ENCODE peak calls at places on chromosomes 5 and 9, in seven cellular contexts. O is RWPE1, L is uterus, B is HCT116, R is fibroblast of lung, H is heart left ventricle, K is pancreas. W is an unnamed sample.

GRCh38 chr9:130010151-130010988 is 32.6 kb downstream of the FNBP1 start:
- DNase-seq in O (no peak), L (no peak), B (no peak), R (no peak), H (no peak), K (no peak), W (no peak)

GRCh38 chr5:154194348-154195329 is 4.1 kb downstream of the GALNT10 start:
- DNase-seq in O (peak), L (no peak), B (no peak), R (peak), H (no peak), K (no peak), W (no peak)

GRCh38 chr5:1315709-1316587 is 21.1 kb upstream of the TERT start:
- DNase-seq in O (peak), L (peak), B (no peak), R (peak), H (no peak), K (peak), W (peak)

GRCh38 chr5:171785517-171785916 is at the start of gene SMIM23:
- DNase-seq in O (no peak), L (no peak), B (no peak), R (no peak), H (no peak), K (no peak), W (no peak)

GRCh38 chr5:68872088-68872842 is 221.5 kb upstream of the SLC30A5 start:
- DNase-seq in O (no peak), L (no peak), B (no peak), R (peak), H (no peak), K (no peak), W (no peak)

GRCh38 chr5:34923694-34924461 is 5.5 kb upstream of the DNAJC21 start:
- DNase-seq in O (peak), L (no peak), B (peak), R (peak), H (no peak), K (no peak), W (no peak)

GRCh38 chr9:1909322-1909721 is 105.8 kb upstream of the SMARCA2 start:
- DNase-seq in O (no peak), L (no peak), B (no peak), R (no peak), H (no peak), K (no peak), W (no peak)

GRCh38 chr9:111282940-111283339 is 47.1 kb downstream of the OR2K2 start:
- DNase-seq in O (no peak), L (no peak), B (no peak), R (peak), H (no peak), K (no peak), W (no peak)

GRCh38 chr5:178551059-178551458 is 39.1 kb downstream of the COL23A1 start:
- DNase-seq in O (peak), L (no peak), B (peak), R (peak), H (no peak), K (no peak), W (no peak)
- TF ChIP-seq CTCF in O (peak), L (peak), B (peak), R (peak), H (peak), K (peak), W (peak)

GRCh38 chr5:113294341-113295110 is 140.3 kb downstream of the TSSK1B start:
- DNase-seq in O (peak), L (peak), B (peak), R (peak), H (peak), K (peak), W (peak)
- H3K27ac ChIP-seq in O (peak), L (peak), B (peak), R (peak), H (peak), K (no peak), W (no peak)

GRCh38 chr9:97320080-97320642 is 12.7 kb downstream of the CCDC180 start:
- DNase-seq in O (no peak), L (no peak), B (no peak), R (no peak), H (no peak), K (no peak), W (no peak)

GRCh38 chr9:97316904-97317303 is 9.4 kb downstream of the CCDC180 start:
- DNase-seq in O (no peak), L (no peak), B (no peak), R (no peak), H (no peak), K (no peak), W (no peak)

GRCh38 chr9:97319380-97319779 is 11.9 kb downstream of the CCDC180 start:
- DNase-seq in O (no peak), L (no peak), B (no peak), R (no peak), H (no peak), K (no peak), W (no peak)

GRCh38 chr9:97321251-97321650 is 13.8 kb downstream of the CCDC180 start:
- DNase-seq in O (no peak), L (no peak), B (no peak), R (no peak), H (no peak), K (no peak), W (no peak)

GRCh38 chr9:97318433-97318832 is 11.0 kb downstream of the CCDC180 start:
- DNase-seq in O (no peak), L (no peak), B (no peak), R (no peak), H (no peak), K (no peak), W (no peak)
- TF ChIP-seq CTCF in O (no peak), L (no peak), B (no peak), R (no peak), H (no peak), K (no peak), W (no peak)

GRCh38 chr9:83013261-83013610 is 49.7 kb downstream of the RASEF start:
- DNase-seq in O (no peak), L (no peak), B (no peak), R (peak), H (no peak), K (no peak), W (no peak)
- H3K27ac ChIP-seq in O (no peak), L (no peak), B (no peak), R (peak), H (no peak), K (no peak), W (no peak)

GRCh38 chr5:137575847-137576246 is 76.7 kb upstream of the SPOCK1 start:
- DNase-seq in O (peak), L (no peak), B (no peak), R (no peak), H (no peak), K (no peak), W (no peak)

GRCh38 chr5:137582218-137582617 is 83.1 kb upstream of the SPOCK1 start:
- DNase-seq in O (no peak), L (no peak), B (no peak), R (no peak), H (no peak), K (no peak), W (no peak)

GRCh38 chr5:137575211-137575610 is 76.1 kb upstream of the SPOCK1 start:
- DNase-seq in O (no peak), L (no peak), B (no peak), R (no peak), H (no peak), K (no peak), W (no peak)

GRCh38 chr5:137583129-137583528 is 84.0 kb upstream of the SPOCK1 start:
- DNase-seq in O (no peak), L (no peak), B (no peak), R (no peak), H (no peak), K (no peak), W (no peak)

DNA sequence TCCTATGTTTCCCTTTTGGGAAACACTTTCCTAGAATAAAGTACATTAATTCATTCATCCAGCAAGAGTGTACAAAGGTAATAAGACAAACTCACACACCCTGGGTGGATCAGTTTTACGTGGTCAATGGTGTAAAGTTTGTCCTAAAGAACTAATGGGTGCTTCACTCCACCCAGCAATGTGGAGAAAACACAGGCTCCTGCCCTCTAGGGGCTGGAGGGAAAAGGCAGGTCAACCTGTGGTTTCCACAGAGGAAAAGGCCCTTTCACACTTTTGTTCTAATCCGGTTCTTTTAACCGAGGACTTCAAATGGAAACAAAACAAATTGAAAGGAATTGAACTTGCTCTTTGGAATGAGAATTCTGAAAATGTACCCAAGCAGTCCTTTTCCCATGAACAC is 80.9 kb upstream of the SPOCK1 start:
- DNase-seq in O (no peak), L (no peak), B (no peak), R (no peak), H (no peak), K (no peak), W (no peak)
- TF ChIP-seq CTCF in O (no peak), L (no peak), B (peak), R (peak), H (peak), K (no peak), W (no peak)

DNA sequence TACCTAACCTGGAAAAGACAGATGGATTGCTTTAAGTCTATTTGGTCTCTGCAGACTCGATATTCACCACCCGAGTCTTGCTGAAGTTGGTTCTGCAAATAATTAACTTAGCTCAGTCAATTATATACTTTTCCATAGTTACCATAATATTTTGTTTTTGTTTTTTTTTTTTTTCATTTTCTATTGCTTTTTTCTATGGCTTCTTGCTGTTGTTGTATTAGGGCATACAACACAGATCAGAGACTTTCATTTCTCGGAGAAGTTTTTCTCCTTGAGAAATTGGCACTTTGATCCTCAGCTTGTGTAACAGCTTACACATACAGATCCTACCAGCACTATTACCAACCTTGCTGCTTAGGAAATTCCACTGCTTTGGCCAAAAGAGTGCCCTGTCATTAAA is 88.0 kb downstream of the GPR21 start:
- DNase-seq in O (no peak), L (no peak), B (no peak), R (no peak), H (no peak), K (no peak), W (no peak)
- H3K27ac ChIP-seq in O (no peak), L (no peak), B (no peak), R (no peak), H (no peak), K (no peak), W (no peak)